ENCODE peak calls at places on chromosomes 11 and 22, in ten cellular contexts. I is mucosa of descending colon; G is esophagus squamous epithelium; F is heart left ventricle; E is lung; V is neural progenitor cell; L is thoracic aorta; O is fibroblast of lung; W is naive thymus-derived CD4-positive, alpha-beta T cell; X is CD8-positive, alpha-beta memory T cell. N is an unnamed sample.

GRCh38 chr11:16956538-16957153 is 57.6 kb downstream of the PLEKHA7 start:
- DNase-seq in W (no peak), I (no peak), X (no peak), V (no peak), L (no peak), G (no peak), E (no peak), F (no peak), O (no peak), N (no peak)

GRCh38 chr22:43346521-43346929 is 3.4 kb upstream of the SCUBE1 start:
- DNase-seq in G (no peak), E (peak; percentile 58), L (no peak), F (peak; percentile 41), I (peak; percentile 80), W (peak; percentile 55), V (peak; percentile 78), O (peak; percentile 19), X (peak; percentile 56), N (peak; percentile 52)

GRCh38 chr11:17498058-17498457 is 21.4 kb upstream of the ABCC8 start:
- DNase-seq in X (no peak), F (no peak), L (no peak), I (peak; percentile 40), V (no peak), G (no peak), E (no peak), O (no peak), W (no peak), N (no peak)

GRCh38 chr11:120335596-120335927 is 651 bp upstream of the ARHGEF12 start:
- DNase-seq in E (no peak), W (no peak), F (no peak), V (no peak), G (no peak), I (no peak), X (peak; percentile 9), O (no peak), L (no peak), N (no peak)

GRCh38 chr11:30282289-30282631 is 40.6 kb upstream of the ARL14EP start:
- DNase-seq in F (no peak), V (no peak), X (peak; percentile 19), G (no peak), E (no peak), I (no peak), O (no peak), W (no peak), L (no peak), N (no peak)

GRCh38 chr22:37848587-37849088 is 581 bp upstream of the EIF3L start:
- DNase-seq in G (no peak), L (no peak), W (peak; percentile 27), O (peak; percentile 48), V (peak; percentile 32), I (no peak), X (no peak), F (no peak), E (no peak), N (peak; percentile 57)

GRCh38 chr22:27512283-27512761 is 289.2 kb downstream of the MN1 start:
- DNase-seq in V (no peak), O (peak; percentile 92), X (no peak), W (no peak), F (peak; percentile 86), L (peak; percentile 61), G (no peak), I (peak; percentile 55), E (peak; percentile 68), N (no peak)

GRCh38 chr22:26483043-26483438 is 542 bp downstream of the HPS4 start:
- DNase-seq in L (no peak), X (no peak), O (peak; percentile 2), G (no peak), F (no peak), I (no peak), E (no peak), W (no peak), V (no peak), N (no peak)

GRCh38 chr11:11036185-11037161 is 178.6 kb upstream of the ZBED5 start:
- DNase-seq in G (no peak), L (no peak), V (peak; percentile 86), W (peak; percentile 58), X (peak; percentile 16), E (no peak), F (peak; percentile 39), O (peak; percentile 74), I (no peak), N (peak; percentile 35)

GRCh38 chr22:32721328-32722180 is 80.0 kb upstream of the TIMP3 start:
- DNase-seq in X (no peak), W (no peak), O (no peak), G (no peak), F (no peak), E (no peak), I (no peak), L (no peak), V (no peak), N (no peak)

GRCh38 chr11:105227363-105227762 is 87.8 kb upstream of the CARD18 start:
- DNase-seq in X (no peak), W (no peak), I (no peak), L (no peak), O (no peak), G (no peak), F (no peak), V (no peak), E (no peak), N (no peak)

DNA sequence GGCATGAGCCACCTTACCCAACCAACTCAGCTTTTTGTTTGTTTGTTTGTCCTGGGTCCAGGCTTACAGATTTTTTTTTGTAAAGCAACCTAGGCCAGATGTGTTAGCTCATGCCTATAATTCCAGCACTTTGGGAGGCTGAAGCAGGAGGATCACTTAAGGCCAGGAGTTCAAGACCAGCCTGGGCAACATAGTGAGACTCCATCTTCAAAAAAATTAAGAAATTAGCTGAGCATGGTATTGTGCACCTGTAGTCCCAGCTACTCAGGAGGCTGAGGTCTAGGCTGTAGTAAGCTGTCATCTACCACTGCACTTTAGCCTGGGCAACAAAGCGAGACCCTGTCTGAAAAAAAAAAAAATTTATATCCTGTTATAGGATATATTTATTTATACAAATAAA is 28.7 kb upstream of the GRK2 start:
- DNase-seq in O (no peak), G (no peak), E (no peak), L (no peak), V (no peak), X (no peak), F (no peak), W (no peak), I (no peak), N (no peak)
- H3K4me3 ChIP-seq in O (no peak overlapping the region), G (no peak overlapping the region), E (no peak overlapping the region), L (no peak overlapping the region), V (no peak overlapping the region), X (no peak overlapping the region), F (no peak overlapping the region), W (no peak overlapping the region), I (no peak overlapping the region), N (no peak overlapping the region)

DNA sequence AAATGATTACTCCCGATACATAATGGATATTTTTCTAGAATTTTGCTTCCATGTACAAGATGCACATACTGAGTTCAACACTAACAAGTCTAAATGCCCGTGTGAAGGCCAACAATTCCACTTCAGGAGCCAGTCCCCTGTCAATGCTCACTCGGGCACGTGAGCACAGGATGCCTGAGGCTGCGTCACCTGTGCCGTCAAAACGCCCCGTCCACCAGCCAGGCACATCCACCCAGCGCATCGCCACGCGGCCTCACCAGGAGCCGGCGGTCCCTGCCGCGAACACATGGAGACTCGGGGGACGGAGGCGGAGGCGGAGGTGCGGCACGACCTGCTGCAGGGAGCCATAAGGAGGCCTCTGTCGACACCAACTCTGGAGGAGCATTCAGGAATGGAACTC is 9.8 kb downstream of the TOLLIP start:
- DNase-seq in I (no peak), E (peak; percentile 28), F (no peak), W (no peak), O (no peak), G (no peak), X (no peak), V (no peak), L (no peak), N (no peak)
- H3K4me1 ChIP-seq in I (peaks cover 47% of the 10 kb centered on the region), E (peaks cover 2% of the 10 kb centered on the region), F (peaks cover 50% of the 10 kb centered on the region), W (no peaks in the 10 kb centered on the region), O (peaks cover 3% of the 10 kb centered on the region), G (peaks cover 77% of the 10 kb centered on the region), X (no peaks in the 10 kb centered on the region), V (peaks cover 9% of the 10 kb centered on the region), L (peaks cover 18% of the 10 kb centered on the region), N (no peaks in the 10 kb centered on the region)

DNA sequence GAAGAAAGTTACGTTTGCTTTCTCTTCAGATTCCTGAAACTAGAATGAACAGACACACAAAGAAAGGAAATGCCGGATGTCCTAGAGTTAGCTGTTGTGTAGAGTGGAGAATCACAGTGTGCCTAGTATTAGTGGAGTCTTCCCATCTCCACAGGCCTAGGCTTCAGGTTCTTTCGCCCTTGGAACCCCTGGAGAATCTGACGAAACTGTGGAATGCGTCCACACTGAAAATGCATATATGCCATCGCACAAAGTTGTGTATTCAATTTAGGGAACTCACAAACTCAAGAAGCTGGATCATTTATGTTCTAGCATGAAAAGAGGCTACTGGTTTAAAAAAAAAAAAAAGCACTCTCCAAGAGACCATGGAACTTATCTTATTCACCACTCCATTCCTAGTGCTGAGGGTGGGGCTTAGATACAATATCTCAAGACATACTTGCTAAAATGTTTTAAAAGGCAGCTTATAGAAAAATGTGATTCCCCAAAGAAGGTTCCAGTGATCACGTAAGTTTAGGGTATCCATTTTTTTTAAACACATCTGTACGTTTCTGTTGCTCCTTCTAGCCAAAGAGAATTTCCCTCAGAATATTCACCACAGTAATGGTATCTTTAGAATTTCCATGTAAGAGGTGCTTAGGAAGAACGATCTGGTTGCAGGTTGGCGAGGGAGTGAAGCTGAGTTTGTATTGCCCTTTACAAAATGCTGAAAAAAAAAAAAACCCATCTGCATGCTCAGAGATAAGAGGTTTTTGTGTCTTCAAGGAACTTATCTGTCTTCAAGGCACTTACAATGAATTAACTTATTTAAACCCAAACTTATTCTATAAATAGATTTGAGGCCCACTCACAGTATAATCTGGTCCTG is 20.0 kb downstream of the MAML2 start:
- DNase-seq in X (no peak), O (no peak), L (no peak), F (no peak), V (no peak), E (no peak), I (no peak), G (no peak), W (no peak), N (no peak)
- H3K4me3 ChIP-seq in X (no peak overlapping the region), O (no peak overlapping the region), L (peak overlapping the region; percentile 25), F (no peak overlapping the region), V (no peak overlapping the region), E (no peak overlapping the region), I (no peak overlapping the region), G (no peak overlapping the region), W (no peak overlapping the region), N (no peak overlapping the region)

GRCh38 chr11:108870373-108871020 is 205.6 kb downstream of the DDX10 start:
- DNase-seq in F (no peak), X (no peak), L (no peak), G (no peak), I (no peak), E (no peak), V (no peak), O (peak; percentile 60), W (no peak), N (peak; percentile 62)

GRCh38 chr11:108871867-108872266 is 207.0 kb downstream of the DDX10 start:
- DNase-seq in O (peak; percentile 50), F (no peak), I (no peak), V (no peak), X (no peak), L (no peak), E (no peak), G (no peak), W (no peak), N (no peak)

GRCh38 chr11:108872781-108873291 is 208.0 kb downstream of the DDX10 start:
- DNase-seq in I (no peak), V (no peak), W (no peak), O (no peak), F (no peak), X (no peak), L (no peak), E (no peak), G (no peak), N (no peak)

GRCh38 chr11:108873305-108873704 is 208.4 kb downstream of the DDX10 start:
- DNase-seq in L (no peak), V (no peak), O (no peak), E (no peak), W (no peak), F (no peak), I (no peak), X (no peak), G (no peak), N (no peak)

GRCh38 chr11:108871152-108871551 is 206.3 kb downstream of the DDX10 start:
- DNase-seq in W (peak; percentile 10), O (peak; percentile 67), L (no peak), E (no peak), G (no peak), F (peak; percentile 20), I (no peak), V (peak; percentile 41), X (no peak), N (peak; percentile 76)
- H3K4me1 ChIP-seq in W (no peaks in the 10 kb centered on the region), O (peaks cover 3% of the 10 kb centered on the region), L (no peaks in the 10 kb centered on the region), E (peaks cover 4% of the 10 kb centered on the region), G (peaks cover 23% of the 10 kb centered on the region), F (peaks cover 11% of the 10 kb centered on the region), I (no peaks in the 10 kb centered on the region), V (no peaks in the 10 kb centered on the region), X (no peaks in the 10 kb centered on the region), N (peaks cover 36% of the 10 kb centered on the region)